ENCODE peak calls at places on chromosomes 16 and 17, in eight cellular contexts. One of them, this sample, is unnamed.

GRCh38 chr16:56734429-56734828 is 4.5 kb downstream of the NUP93 start:
- DNase-seq in body of pancreas: no peak
- DNase-seq in GM13976: no peak
- DNase-seq in M059J: peak
- DNase-seq in activated CD8-positive, alpha-beta T cell treated with anti-CD3 and anti-CD28 coated beads for 36 hours: no peak
- DNase-seq in stimulated activated CD4-positive, alpha-beta T cell treated with anti-CD3 and anti-CD28 coated beads, Interleukin-12 subunit alpha, Interleukin-12 subunit beta, amount 100 ng/mL, for 4 hours: no peak
- DNase-seq in endothelial cell: no peak
- DNase-seq in amygdala: no peak
- DNase-seq in this sample: no peak

GRCh38 chr17:20028436-20028835 is 19.3 kb downstream of the SPECC1 start:
- DNase-seq in body of pancreas: no peak
- DNase-seq in GM13976: no peak
- DNase-seq in M059J: peak
- DNase-seq in activated CD8-positive, alpha-beta T cell treated with anti-CD3 and anti-CD28 coated beads for 36 hours: no peak
- DNase-seq in stimulated activated CD4-positive, alpha-beta T cell treated with anti-CD3 and anti-CD28 coated beads, Interleukin-12 subunit alpha, Interleukin-12 subunit beta, amount 100 ng/mL, for 4 hours: no peak
- DNase-seq in endothelial cell: no peak
- DNase-seq in amygdala: no peak
- DNase-seq in this sample: no peak

GRCh38 chr16:19168173-19169080 is at the start of gene SYT17:
- DNase-seq in body of pancreas: peak
- DNase-seq in GM13976: peak
- DNase-seq in M059J: no peak
- DNase-seq in activated CD8-positive, alpha-beta T cell treated with anti-CD3 and anti-CD28 coated beads for 36 hours: no peak
- DNase-seq in stimulated activated CD4-positive, alpha-beta T cell treated with anti-CD3 and anti-CD28 coated beads, Interleukin-12 subunit alpha, Interleukin-12 subunit beta, amount 100 ng/mL, for 4 hours: no peak
- DNase-seq in endothelial cell: peak
- DNase-seq in amygdala: peak
- DNase-seq in this sample: peak

GRCh38 chr16:75238853-75239371 is 12.5 kb downstream of the BCAR1 start:
- DNase-seq in body of pancreas: peak
- DNase-seq in GM13976: no peak
- DNase-seq in M059J: peak
- DNase-seq in activated CD8-positive, alpha-beta T cell treated with anti-CD3 and anti-CD28 coated beads for 36 hours: no peak
- DNase-seq in stimulated activated CD4-positive, alpha-beta T cell treated with anti-CD3 and anti-CD28 coated beads, Interleukin-12 subunit alpha, Interleukin-12 subunit beta, amount 100 ng/mL, for 4 hours: no peak
- DNase-seq in endothelial cell: no peak
- DNase-seq in amygdala: no peak
- DNase-seq in this sample: no peak

GRCh38 chr16:30142672-30143346 is 19.8 kb upstream of the MAPK3 start:
- DNase-seq in body of pancreas: no peak
- DNase-seq in GM13976: peak
- DNase-seq in M059J: peak
- DNase-seq in activated CD8-positive, alpha-beta T cell treated with anti-CD3 and anti-CD28 coated beads for 36 hours: peak
- DNase-seq in stimulated activated CD4-positive, alpha-beta T cell treated with anti-CD3 and anti-CD28 coated beads, Interleukin-12 subunit alpha, Interleukin-12 subunit beta, amount 100 ng/mL, for 4 hours: no peak
- DNase-seq in endothelial cell: no peak
- DNase-seq in amygdala: no peak
- DNase-seq in this sample: no peak

GRCh38 chr16:50501251-50501650 is 46.9 kb upstream of the NKD1 start:
- DNase-seq in body of pancreas: no peak
- DNase-seq in GM13976: no peak
- DNase-seq in M059J: no peak
- DNase-seq in activated CD8-positive, alpha-beta T cell treated with anti-CD3 and anti-CD28 coated beads for 36 hours: no peak
- DNase-seq in stimulated activated CD4-positive, alpha-beta T cell treated with anti-CD3 and anti-CD28 coated beads, Interleukin-12 subunit alpha, Interleukin-12 subunit beta, amount 100 ng/mL, for 4 hours: no peak
- DNase-seq in endothelial cell: no peak
- DNase-seq in amygdala: no peak
- DNase-seq in this sample: no peak

GRCh38 chr17:67095803-67096202 is 51.4 kb downstream of the CACNG1 start:
- DNase-seq in body of pancreas: no peak
- DNase-seq in GM13976: no peak
- DNase-seq in M059J: peak
- DNase-seq in activated CD8-positive, alpha-beta T cell treated with anti-CD3 and anti-CD28 coated beads for 36 hours: no peak
- DNase-seq in stimulated activated CD4-positive, alpha-beta T cell treated with anti-CD3 and anti-CD28 coated beads, Interleukin-12 subunit alpha, Interleukin-12 subunit beta, amount 100 ng/mL, for 4 hours: no peak
- DNase-seq in endothelial cell: no peak
- DNase-seq in amygdala: no peak
- DNase-seq in this sample: no peak

GRCh38 chr16:11697319-11697718 is 29.1 kb downstream of the SNN start:
- DNase-seq in body of pancreas: no peak
- DNase-seq in GM13976: no peak
- DNase-seq in M059J: no peak
- DNase-seq in activated CD8-positive, alpha-beta T cell treated with anti-CD3 and anti-CD28 coated beads for 36 hours: no peak
- DNase-seq in stimulated activated CD4-positive, alpha-beta T cell treated with anti-CD3 and anti-CD28 coated beads, Interleukin-12 subunit alpha, Interleukin-12 subunit beta, amount 100 ng/mL, for 4 hours: no peak
- DNase-seq in endothelial cell: no peak
- DNase-seq in amygdala: peak
- DNase-seq in this sample: no peak

GRCh38 chr17:17710728-17711541 is 29.7 kb downstream of the RAI1 start:
- DNase-seq in body of pancreas: peak
- DNase-seq in GM13976: no peak
- DNase-seq in M059J: peak
- DNase-seq in activated CD8-positive, alpha-beta T cell treated with anti-CD3 and anti-CD28 coated beads for 36 hours: no peak
- DNase-seq in stimulated activated CD4-positive, alpha-beta T cell treated with anti-CD3 and anti-CD28 coated beads, Interleukin-12 subunit alpha, Interleukin-12 subunit beta, amount 100 ng/mL, for 4 hours: no peak
- DNase-seq in endothelial cell: peak
- DNase-seq in amygdala: no peak
- DNase-seq in this sample: no peak

GRCh38 chr17:77651983-77652382 is 306.5 kb upstream of the TNRC6C start:
- DNase-seq in body of pancreas: no peak
- DNase-seq in GM13976: no peak
- DNase-seq in M059J: no peak
- DNase-seq in activated CD8-positive, alpha-beta T cell treated with anti-CD3 and anti-CD28 coated beads for 36 hours: no peak
- DNase-seq in stimulated activated CD4-positive, alpha-beta T cell treated with anti-CD3 and anti-CD28 coated beads, Interleukin-12 subunit alpha, Interleukin-12 subunit beta, amount 100 ng/mL, for 4 hours: no peak
- DNase-seq in endothelial cell: no peak
- DNase-seq in amygdala: no peak
- DNase-seq in this sample: no peak

GRCh38 chr16:31350275-31351005 is 4.5 kb upstream of the ITGAX start:
- DNase-seq in body of pancreas: no peak
- DNase-seq in GM13976: peak
- DNase-seq in M059J: no peak
- DNase-seq in activated CD8-positive, alpha-beta T cell treated with anti-CD3 and anti-CD28 coated beads for 36 hours: peak
- DNase-seq in stimulated activated CD4-positive, alpha-beta T cell treated with anti-CD3 and anti-CD28 coated beads, Interleukin-12 subunit alpha, Interleukin-12 subunit beta, amount 100 ng/mL, for 4 hours: no peak
- DNase-seq in endothelial cell: no peak
- DNase-seq in amygdala: no peak
- DNase-seq in this sample: no peak

GRCh38 chr16:73023320-73023719 is 24.6 kb downstream of the ZFHX3 start:
- DNase-seq in body of pancreas: peak
- DNase-seq in GM13976: no peak
- DNase-seq in M059J: no peak
- DNase-seq in activated CD8-positive, alpha-beta T cell treated with anti-CD3 and anti-CD28 coated beads for 36 hours: no peak
- DNase-seq in stimulated activated CD4-positive, alpha-beta T cell treated with anti-CD3 and anti-CD28 coated beads, Interleukin-12 subunit alpha, Interleukin-12 subunit beta, amount 100 ng/mL, for 4 hours: no peak
- DNase-seq in endothelial cell: no peak
- DNase-seq in amygdala: no peak
- DNase-seq in this sample: no peak

GRCh38 chr17:17587614-17588336 is 3.7 kb downstream of the PEMT start:
- DNase-seq in body of pancreas: no peak
- DNase-seq in GM13976: no peak
- DNase-seq in M059J: no peak
- DNase-seq in activated CD8-positive, alpha-beta T cell treated with anti-CD3 and anti-CD28 coated beads for 36 hours: no peak
- DNase-seq in stimulated activated CD4-positive, alpha-beta T cell treated with anti-CD3 and anti-CD28 coated beads, Interleukin-12 subunit alpha, Interleukin-12 subunit beta, amount 100 ng/mL, for 4 hours: no peak
- DNase-seq in endothelial cell: no peak
- DNase-seq in amygdala: no peak
- DNase-seq in this sample: no peak

GRCh38 chr16:2867661-2867986 is 9.7 kb upstream of the PRSS22 start:
- DNase-seq in body of pancreas: no peak
- DNase-seq in GM13976: no peak
- DNase-seq in M059J: no peak
- DNase-seq in activated CD8-positive, alpha-beta T cell treated with anti-CD3 and anti-CD28 coated beads for 36 hours: no peak
- DNase-seq in stimulated activated CD4-positive, alpha-beta T cell treated with anti-CD3 and anti-CD28 coated beads, Interleukin-12 subunit alpha, Interleukin-12 subunit beta, amount 100 ng/mL, for 4 hours: no peak
- DNase-seq in endothelial cell: no peak
- DNase-seq in amygdala: no peak
- DNase-seq in this sample: no peak

GRCh38 chr16:54927125-54928015 is 3.3 kb upstream of the IRX5 start:
- DNase-seq in body of pancreas: no peak
- DNase-seq in GM13976: no peak
- DNase-seq in M059J: no peak
- DNase-seq in activated CD8-positive, alpha-beta T cell treated with anti-CD3 and anti-CD28 coated beads for 36 hours: no peak
- DNase-seq in stimulated activated CD4-positive, alpha-beta T cell treated with anti-CD3 and anti-CD28 coated beads, Interleukin-12 subunit alpha, Interleukin-12 subunit beta, amount 100 ng/mL, for 4 hours: no peak
- DNase-seq in endothelial cell: no peak
- DNase-seq in amygdala: no peak
- DNase-seq in this sample: no peak

GRCh38 chr17:57762375-57762916 is 17.3 kb upstream of the CCDC182 start:
- DNase-seq in body of pancreas: no peak
- DNase-seq in GM13976: no peak
- DNase-seq in M059J: no peak
- DNase-seq in activated CD8-positive, alpha-beta T cell treated with anti-CD3 and anti-CD28 coated beads for 36 hours: no peak
- DNase-seq in stimulated activated CD4-positive, alpha-beta T cell treated with anti-CD3 and anti-CD28 coated beads, Interleukin-12 subunit alpha, Interleukin-12 subunit beta, amount 100 ng/mL, for 4 hours: no peak
- DNase-seq in endothelial cell: no peak
- DNase-seq in amygdala: no peak
- DNase-seq in this sample: no peak

GRCh38 chr16:28927815-28928214 is 2.8 kb upstream of the RABEP2 start:
- DNase-seq in body of pancreas: no peak
- DNase-seq in GM13976: no peak
- DNase-seq in M059J: no peak
- DNase-seq in activated CD8-positive, alpha-beta T cell treated with anti-CD3 and anti-CD28 coated beads for 36 hours: no peak
- DNase-seq in stimulated activated CD4-positive, alpha-beta T cell treated with anti-CD3 and anti-CD28 coated beads, Interleukin-12 subunit alpha, Interleukin-12 subunit beta, amount 100 ng/mL, for 4 hours: no peak
- DNase-seq in endothelial cell: no peak
- DNase-seq in amygdala: no peak
- DNase-seq in this sample: no peak

GRCh38 chr16:14399397-14400284 is 230.4 kb downstream of the PARN start:
- DNase-seq in body of pancreas: peak
- DNase-seq in GM13976: no peak
- DNase-seq in M059J: peak
- DNase-seq in activated CD8-positive, alpha-beta T cell treated with anti-CD3 and anti-CD28 coated beads for 36 hours: peak
- DNase-seq in stimulated activated CD4-positive, alpha-beta T cell treated with anti-CD3 and anti-CD28 coated beads, Interleukin-12 subunit alpha, Interleukin-12 subunit beta, amount 100 ng/mL, for 4 hours: no peak
- DNase-seq in endothelial cell: no peak
- DNase-seq in amygdala: no peak
- DNase-seq in this sample: no peak

GRCh38 chr17:49752508-49752907 is 11.4 kb downstream of the FAM117A start:
- DNase-seq in body of pancreas: no peak
- DNase-seq in GM13976: no peak
- DNase-seq in M059J: no peak
- DNase-seq in activated CD8-positive, alpha-beta T cell treated with anti-CD3 and anti-CD28 coated beads for 36 hours: no peak
- DNase-seq in stimulated activated CD4-positive, alpha-beta T cell treated with anti-CD3 and anti-CD28 coated beads, Interleukin-12 subunit alpha, Interleukin-12 subunit beta, amount 100 ng/mL, for 4 hours: no peak
- DNase-seq in endothelial cell: no peak
- DNase-seq in amygdala: no peak
- DNase-seq in this sample: no peak